ENCODE peak calls at places on chromosomes 6 and 20, in four cellular contexts. One of them, this sample, is unnamed.
A peak's percentile ranks its signal among the peaks of the same experiment; 100 is the strongest.

GRCh38 chr6:10531513-10531912 is 10.4 kb downstream of the GCNT2 start:
- DNase-seq in K562: no peak
- DNase-seq in GM12878: no peak
- DNase-seq in HepG2: no peak
- DNase-seq in this sample: no peak

GRCh38 chr20:25046181-25046641 is 11.7 kb downstream of the ACSS1 start:
- DNase-seq in GM12878: no peak
- DNase-seq in HepG2: peak; percentile 76
- DNase-seq in K562: no peak
- DNase-seq in this sample: no peak

GRCh38 chr6:395432-396125 is 4.0 kb downstream of the IRF4 start:
- DNase-seq in HepG2: no peak
- DNase-seq in GM12878: no peak
- DNase-seq in K562: no peak
- DNase-seq in this sample: no peak

GRCh38 chr20:62123450-62124118 is 1.3 kb downstream of the LSM14B start:
- DNase-seq in HepG2: no peak
- DNase-seq in K562: no peak
- DNase-seq in GM12878: no peak
- DNase-seq in this sample: no peak

GRCh38 chr20:24957326-24957996 is 8.4 kb downstream of the CST7 start:
- DNase-seq in HepG2: no peak
- DNase-seq in GM12878: no peak
- DNase-seq in K562: no peak
- DNase-seq in this sample: no peak

GRCh38 chr20:41308290-41308691 is 9.2 kb downstream of the ZHX3 start:
- DNase-seq in GM12878: no peak
- DNase-seq in HepG2: peak; percentile 69
- DNase-seq in K562: no peak
- DNase-seq in this sample: no peak

GRCh38 chr20:50041238-50041915 is 58.6 kb downstream of the SNAI1 start:
- DNase-seq in K562: no peak
- DNase-seq in GM12878: no peak
- DNase-seq in HepG2: no peak
- DNase-seq in this sample: no peak

GRCh38 chr6:93021235-93021909 is 398.0 kb downstream of the EPHA7 start:
- DNase-seq in HepG2: no peak
- DNase-seq in GM12878: no peak
- DNase-seq in K562: no peak
- DNase-seq in this sample: no peak

GRCh38 chr6:154298297-154298696 is 58.3 kb downstream of the IPCEF1 start:
- DNase-seq in HepG2: peak; percentile 24
- DNase-seq in K562: no peak
- DNase-seq in GM12878: peak; percentile 48
- DNase-seq in this sample: no peak

GRCh38 chr20:32483351-32484220 is 101.5 kb downstream of the NOL4L start:
- DNase-seq in K562: no peak
- DNase-seq in HepG2: peak; percentile 72
- DNase-seq in GM12878: no peak
- DNase-seq in this sample: peak; percentile 75

GRCh38 chr6:161409353-161409752 is 135.5 kb upstream of the AGPAT4 start:
- DNase-seq in HepG2: no peak
- DNase-seq in GM12878: no peak
- DNase-seq in K562: no peak
- DNase-seq in this sample: no peak

GRCh38 chr6:108635505-108636226 is 74.9 kb downstream of the FOXO3 start:
- DNase-seq in K562: no peak
- DNase-seq in GM12878: no peak
- DNase-seq in HepG2: no peak
- DNase-seq in this sample: no peak

GRCh38 chr20:43385914-43386313 is 71.8 kb upstream of the SRSF6 start:
- DNase-seq in K562: no peak
- DNase-seq in HepG2: no peak
- DNase-seq in GM12878: no peak
- DNase-seq in this sample: no peak

GRCh38 chr6:105900120-105900937 is 185.8 kb upstream of the PRDM1 start:
- DNase-seq in K562: no peak
- DNase-seq in GM12878: no peak
- DNase-seq in HepG2: no peak
- DNase-seq in this sample: no peak

GRCh38 chr6:169935348-169935718 is 183.9 kb downstream of the ERMARD start:
- DNase-seq in HepG2: no peak
- DNase-seq in GM12878: no peak
- DNase-seq in K562: no peak
- DNase-seq in this sample: no peak

GRCh38 chr6:43083041-43083669 is 7.0 kb downstream of the PTK7 start:
- DNase-seq in GM12878: no peak
- DNase-seq in K562: no peak
- DNase-seq in HepG2: no peak
- DNase-seq in this sample: no peak

GRCh38 chr6:27631614-27631925 is 158.7 kb upstream of the ZNF184 start:
- DNase-seq in HepG2: no peak
- DNase-seq in K562: peak; percentile 17
- DNase-seq in GM12878: no peak
- DNase-seq in this sample: no peak

GRCh38 chr20:47854687-47855212 is 69.5 kb upstream of the SULF2 start:
- DNase-seq in HepG2: peak; percentile 69
- DNase-seq in GM12878: no peak
- DNase-seq in K562: peak; percentile 18
- DNase-seq in this sample: peak; percentile 71

GRCh38 chr6:9315966-9316650 is 880.8 kb upstream of the SLC35B3 start:
- DNase-seq in K562: no peak
- DNase-seq in GM12878: no peak
- DNase-seq in HepG2: no peak
- DNase-seq in this sample: no peak

GRCh38 chr20:830011-830521 is 3.4 kb upstream of the FAM110A start:
- DNase-seq in K562: no peak
- DNase-seq in GM12878: no peak
- DNase-seq in HepG2: no peak
- DNase-seq in this sample: no peak

GRCh38 chr20:25223765-25224720 is 23.8 kb upstream of the PYGB start:
- DNase-seq in K562: peak; percentile 3
- DNase-seq in HepG2: no peak
- DNase-seq in GM12878: no peak
- DNase-seq in this sample: no peak

GRCh38 chr20:64188682-64189529 is 24.7 kb downstream of the MYT1 start:
- DNase-seq in HepG2: peak; percentile 100
- DNase-seq in K562: no peak
- DNase-seq in GM12878: no peak
- DNase-seq in this sample: peak; percentile 35

GRCh38 chr20:37315293-37316110 is 26.0 kb downstream of the MANBAL start:
- DNase-seq in GM12878: no peak
- DNase-seq in K562: no peak
- DNase-seq in HepG2: no peak
- DNase-seq in this sample: no peak

GRCh38 chr6:104784884-104785283 is 74.8 kb downstream of the HACE1 start:
- DNase-seq in K562: no peak
- DNase-seq in GM12878: no peak
- DNase-seq in HepG2: no peak
- DNase-seq in this sample: no peak

GRCh38 chr20:50348118-50348517 is 157.5 kb downstream of the CEBPB start:
- DNase-seq in K562: no peak
- DNase-seq in HepG2: no peak
- DNase-seq in GM12878: no peak
- DNase-seq in this sample: no peak

GRCh38 chr20:36975085-36975829 is 23.7 kb upstream of the SAMHD1 start:
- DNase-seq in HepG2: no peak
- DNase-seq in K562: no peak
- DNase-seq in GM12878: no peak
- DNase-seq in this sample: no peak

GRCh38 chr6:139327038-139327437 is 35.2 kb upstream of the TXLNB start:
- DNase-seq in GM12878: peak; percentile 56
- DNase-seq in K562: no peak
- DNase-seq in HepG2: no peak
- DNase-seq in this sample: no peak

GRCh38 chr6:33375143-33375649 is 16.4 kb upstream of the KIFC1 start:
- DNase-seq in GM12878: no peak
- DNase-seq in HepG2: no peak
- DNase-seq in K562: no peak
- DNase-seq in this sample: no peak

GRCh38 chr20:51404297-51405060 is 138.0 kb downstream of the NFATC2 start:
- DNase-seq in HepG2: no peak
- DNase-seq in K562: no peak
- DNase-seq in GM12878: peak; percentile 80
- DNase-seq in this sample: no peak

GRCh38 chr6:87700729-87701675 is 1.0 kb downstream of the AKIRIN2 start:
- DNase-seq in HepG2: peak; percentile 73
- DNase-seq in K562: peak; percentile 77
- DNase-seq in GM12878: peak; percentile 43
- DNase-seq in this sample: no peak

GRCh38 chr6:5905431-5906339 is 101.0 kb downstream of the NRN1 start:
- DNase-seq in GM12878: no peak
- DNase-seq in HepG2: no peak
- DNase-seq in K562: no peak
- DNase-seq in this sample: no peak

GRCh38 chr20:14882157-14882556 is 544.7 kb upstream of the FLRT3 start:
- DNase-seq in GM12878: no peak
- DNase-seq in HepG2: no peak
- DNase-seq in K562: no peak
- DNase-seq in this sample: no peak

GRCh38 chr20:37903317-37904007 is 535 bp downstream of the VSTM2L start:
- DNase-seq in GM12878: no peak
- DNase-seq in HepG2: no peak
- DNase-seq in K562: peak; percentile 50
- DNase-seq in this sample: peak; percentile 39

GRCh38 chr20:9514461-9515210 is at the start of gene LAMP5:
- DNase-seq in K562: no peak
- DNase-seq in HepG2: no peak
- DNase-seq in GM12878: no peak
- DNase-seq in this sample: peak; percentile 82

GRCh38 chr6:126539022-126539421 is 199.1 kb downstream of the CENPW start:
- DNase-seq in K562: no peak
- DNase-seq in HepG2: no peak
- DNase-seq in GM12878: no peak
- DNase-seq in this sample: no peak
- TF ChIP-seq TCF7 in K562: no peak
- TF ChIP-seq TCF7 in HepG2: no peak
- TF ChIP-seq TCF7 in GM12878: no peak
- TF ChIP-seq TCF7 in this sample: no peak

DNA sequence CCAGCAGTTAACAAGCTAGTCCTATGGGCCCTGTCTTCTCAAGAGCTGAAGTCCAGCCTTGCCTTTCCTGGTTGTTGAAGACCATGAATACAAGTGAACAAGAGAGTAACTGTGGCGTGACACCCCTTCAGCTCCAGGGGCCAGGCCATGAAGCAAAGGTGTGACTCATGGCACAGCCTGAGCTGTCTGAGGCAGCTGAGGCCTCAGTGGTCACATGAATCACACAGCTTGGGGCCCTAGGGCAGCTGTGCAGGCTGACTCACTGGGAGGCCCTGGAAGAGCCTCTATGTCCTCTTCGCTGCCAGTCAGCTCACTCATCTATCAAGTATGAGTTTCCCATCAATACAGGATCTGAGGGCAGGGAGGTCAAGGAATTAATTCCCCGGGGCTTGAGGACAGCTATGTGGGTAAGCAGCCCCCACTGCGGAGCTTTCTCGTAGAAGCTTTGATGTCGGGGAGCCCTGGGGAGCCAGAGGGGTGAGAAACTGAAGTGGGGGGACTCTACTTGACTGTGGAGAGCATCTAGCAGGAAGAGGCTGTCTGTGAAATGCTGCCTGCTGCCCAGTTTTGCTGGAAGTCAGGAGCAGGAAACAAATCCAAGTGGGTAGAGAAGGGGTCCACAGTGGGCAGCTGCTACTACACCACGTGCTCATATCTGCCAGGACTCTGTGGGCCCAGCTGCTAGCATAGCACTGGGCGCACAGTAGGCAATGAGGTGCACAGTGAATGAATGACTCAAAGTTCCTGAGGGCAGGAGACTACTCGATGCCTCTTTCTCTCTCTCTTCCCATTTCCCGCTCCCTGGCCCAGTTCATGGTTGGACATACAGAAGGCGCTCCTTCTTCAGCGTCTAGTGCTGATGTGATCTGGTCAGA is 13.7 kb upstream of the FAM83C start:
- DNase-seq in HepG2: peak; percentile 92
- DNase-seq in GM12878: no peak
- DNase-seq in K562: peak; percentile 67
- DNase-seq in this sample: no peak
- TF ChIP-seq CREM in HepG2: no peak
- TF ChIP-seq CREM in GM12878: no peak
- TF ChIP-seq CREM in K562: peak; percentile 52
- TF ChIP-seq CREM in this sample: no peak

GRCh38 chr6:145643760-145644159 is 91.6 kb downstream of the EPM2A start:
- DNase-seq in GM12878: no peak
- DNase-seq in HepG2: no peak
- DNase-seq in K562: no peak
- DNase-seq in this sample: no peak
- TF ChIP-seq TCF7 in GM12878: no peak
- TF ChIP-seq TCF7 in HepG2: no peak
- TF ChIP-seq TCF7 in K562: no peak
- TF ChIP-seq TCF7 in this sample: no peak

GRCh38 chr6:22362361-22362760 is 65.5 kb upstream of the PRL start:
- DNase-seq in HepG2: no peak
- DNase-seq in K562: no peak
- DNase-seq in GM12878: no peak
- DNase-seq in this sample: no peak
- TF ChIP-seq CREM in HepG2: no peak
- TF ChIP-seq CREM in K562: no peak
- TF ChIP-seq CREM in GM12878: no peak
- TF ChIP-seq CREM in this sample: no peak

This sample was measured in WTC11.